ENCODE peak calls at places on chromosome 18, in seven cellular contexts. V, E, L, Z, F, P and N are unnamed samples.

GRCh38 chr18:48139427-48140347 is 209.2 kb upstream of the SMAD2 start:
- DNase-seq in V (no peak), Z (no peak), F (no peak), L (no peak), E (no peak), P (no peak), N (peak; percentile 82)

GRCh38 chr18:50986360-50987087 is 18.7 kb downstream of the ELAC1 start:
- DNase-seq in V (peak; percentile 62), P (peak; percentile 11), F (peak; percentile 41), Z (no peak), E (no peak), L (no peak), N (peak; percentile 77)

GRCh38 chr18:21739604-21740473 is 753 bp upstream of the MIB1 start:
- DNase-seq in L (no peak), Z (no peak), V (no peak), F (no peak), E (peak; percentile 22), P (no peak), N (no peak)

GRCh38 chr18:79321625-79322024 is 74.1 kb upstream of the NFATC1 start:
- DNase-seq in V (peak; percentile 82), L (no peak), F (peak; percentile 15), Z (no peak), P (peak; percentile 8), E (no peak), N (no peak)

GRCh38 chr18:37582306-37582705 is 16.7 kb upstream of the CELF4 start:
- DNase-seq in Z (no peak), F (no peak), P (no peak), E (no peak), V (no peak), L (no peak), N (no peak)

GRCh38 chr18:61929881-61930640 is 37.3 kb upstream of the RNF152 start:
- DNase-seq in L (no peak), E (no peak), V (no peak), Z (no peak), F (no peak), P (no peak), N (no peak)

GRCh38 chr18:47975105-47975504 is 44.6 kb upstream of the SMAD2 start:
- DNase-seq in Z (no peak), E (peak; percentile 27), V (no peak), F (no peak), L (no peak), P (no peak), N (no peak)

GRCh38 chr18:58139627-58140026 is 95.6 kb downstream of the NEDD4L start:
- DNase-seq in V (no peak), Z (no peak), P (no peak), L (no peak), E (no peak), F (no peak), N (no peak)